ENCODE peak calls at places on chromosomes 2 and 18, in seven cellular contexts. P is A549, B is IMR-90, M is GM12892, V is lower leg skin, O is uterus, T is body of pancreas. H is an unnamed sample.

GRCh38 chr2:238597638-238598528 is 171.2 kb downstream of the ASB1 start:
- DNase-seq in P (no peak), B (no peak), M (no peak), V (peak), O (no peak), T (no peak), H (no peak)

GRCh38 chr2:233838251-233838650 is 16.1 kb downstream of the HJURP start:
- DNase-seq in P (no peak), B (no peak), M (no peak), V (no peak), O (no peak), T (no peak), H (peak)

GRCh38 chr2:108937367-108938017 is 51.5 kb downstream of the EDAR start:
- DNase-seq in P (no peak), B (no peak), M (no peak), V (no peak), O (no peak), T (no peak), H (no peak)

GRCh38 chr2:112310906-112311305 is 35.5 kb downstream of the ZC3H6 start:
- DNase-seq in P (no peak), B (no peak), M (no peak), V (no peak), O (no peak), T (no peak), H (no peak)

GRCh38 chr2:183000846-183001245 is 37.4 kb downstream of the NCKAP1 start:
- DNase-seq in P (no peak), B (no peak), M (no peak), V (no peak), O (no peak), T (no peak), H (no peak)

GRCh38 chr2:174788291-174788929 is 24.1 kb upstream of the CHRNA1 start:
- DNase-seq in P (no peak), B (peak), M (no peak), V (no peak), O (no peak), T (no peak), H (no peak)

GRCh38 chr2:86068098-86069047 is 37.3 kb downstream of the POLR1A start:
- DNase-seq in P (no peak), B (peak), M (no peak), V (peak), O (no peak), T (peak), H (no peak)

GRCh38 chr2:12861344-12861942 is 144.7 kb downstream of the TRIB2 start:
- DNase-seq in P (no peak), B (peak), M (no peak), V (no peak), O (no peak), T (no peak), H (no peak)

GRCh38 chr2:200888719-200889625 is at the start of the genes NIF3L1 and PPIL3:
- DNase-seq in P (peak), B (peak), M (peak), V (peak), O (peak), T (peak), H (peak)
- TF ChIP-seq POLR2A in P (peak), B (peak), M (peak), V (no peak), O (peak), T (peak), H (no peak)

GRCh38 chr2:130797493-130798435 is 39.0 kb upstream of the ARHGEF4 start:
- DNase-seq in P (peak), B (peak), M (peak), V (peak), O (peak), T (peak), H (peak)
- TF ChIP-seq POLR2A in P (peak), B (no peak), M (no peak), V (no peak), O (peak), T (peak), H (no peak)

DNA sequence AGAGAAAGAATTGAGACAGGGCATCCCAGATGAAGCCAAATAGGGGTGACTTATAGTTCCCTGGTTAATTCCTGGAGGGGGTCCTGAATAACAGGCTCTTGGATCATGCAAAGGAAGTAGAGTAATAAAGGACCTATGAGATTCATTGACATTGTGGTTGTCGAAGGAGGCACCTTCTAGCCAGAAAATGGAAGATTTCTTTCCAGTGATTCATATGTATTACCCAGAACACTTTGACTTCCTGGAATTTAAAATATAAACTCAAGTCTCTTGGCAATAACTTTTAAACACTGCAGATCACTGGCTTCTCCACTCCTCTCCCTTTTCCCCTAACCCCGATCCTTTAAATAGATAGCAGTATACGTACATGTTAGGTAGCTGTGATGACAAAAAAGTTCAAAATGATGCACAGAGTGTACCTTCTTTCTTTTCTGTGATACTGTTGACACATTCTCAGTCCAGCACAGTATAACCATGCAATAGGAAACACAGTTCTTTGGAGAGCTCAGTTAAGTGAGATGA is 211.8 kb downstream of the LTBP1 start:
- DNase-seq in P (no peak), B (peak), M (no peak), V (no peak), O (no peak), T (no peak), H (no peak)
- TF ChIP-seq POLR2A in P (no peak), B (peak), M (no peak), V (no peak), O (no peak), T (no peak), H (no peak)

GRCh38 chr2:181311841-181312240 is 145.3 kb upstream of the ITGA4 start:
- DNase-seq in P (no peak), B (no peak), M (no peak), V (no peak), O (no peak), T (no peak), H (no peak)

GRCh38 chr2:181310967-181311366 is 146.2 kb upstream of the ITGA4 start:
- DNase-seq in P (no peak), B (no peak), M (no peak), V (no peak), O (no peak), T (no peak), H (no peak)

GRCh38 chr2:181313845-181314244 is 143.3 kb upstream of the ITGA4 start:
- DNase-seq in P (no peak), B (no peak), M (no peak), V (no peak), O (no peak), T (no peak), H (no peak)

GRCh38 chr2:181309576-181309975 is 147.6 kb upstream of the ITGA4 start:
- DNase-seq in P (no peak), B (no peak), M (no peak), V (no peak), O (no peak), T (no peak), H (no peak)

DNA sequence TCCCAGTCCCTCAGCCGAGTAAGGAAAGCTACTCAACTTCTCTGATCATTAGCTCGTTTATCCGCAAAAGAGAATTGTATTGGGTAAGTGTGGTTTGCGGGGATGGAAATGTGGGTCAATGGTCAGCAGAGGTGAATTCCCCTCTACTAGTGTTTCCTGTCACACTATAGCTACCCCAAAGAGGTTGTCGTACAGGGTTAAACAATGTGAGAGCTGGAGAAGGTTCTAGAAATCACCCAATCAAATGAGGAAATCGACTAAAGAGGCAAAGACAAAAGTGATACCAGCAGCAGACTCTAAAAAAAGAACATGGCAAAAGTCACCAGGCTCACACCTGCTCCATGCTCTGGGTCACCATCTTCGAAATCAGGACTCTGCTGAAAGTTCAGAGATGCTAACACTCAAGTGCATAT is 144.7 kb upstream of the ITGA4 start:
- DNase-seq in P (no peak), B (no peak), M (no peak), V (no peak), O (no peak), T (no peak), H (no peak)
- TF ChIP-seq POLR2A in P (no peak), B (no peak), M (peak), V (no peak), O (no peak), T (no peak), H (no peak)

GRCh38 chr18:3297025-3297984 is 35.4 kb downstream of the MYL12B start:
- DNase-seq in P (peak), B (peak), M (peak), V (peak), O (peak), T (peak), H (peak)
- TF ChIP-seq POLR2A in P (peak), B (no peak), M (peak), V (no peak), O (peak), T (peak), H (no peak)

DNA sequence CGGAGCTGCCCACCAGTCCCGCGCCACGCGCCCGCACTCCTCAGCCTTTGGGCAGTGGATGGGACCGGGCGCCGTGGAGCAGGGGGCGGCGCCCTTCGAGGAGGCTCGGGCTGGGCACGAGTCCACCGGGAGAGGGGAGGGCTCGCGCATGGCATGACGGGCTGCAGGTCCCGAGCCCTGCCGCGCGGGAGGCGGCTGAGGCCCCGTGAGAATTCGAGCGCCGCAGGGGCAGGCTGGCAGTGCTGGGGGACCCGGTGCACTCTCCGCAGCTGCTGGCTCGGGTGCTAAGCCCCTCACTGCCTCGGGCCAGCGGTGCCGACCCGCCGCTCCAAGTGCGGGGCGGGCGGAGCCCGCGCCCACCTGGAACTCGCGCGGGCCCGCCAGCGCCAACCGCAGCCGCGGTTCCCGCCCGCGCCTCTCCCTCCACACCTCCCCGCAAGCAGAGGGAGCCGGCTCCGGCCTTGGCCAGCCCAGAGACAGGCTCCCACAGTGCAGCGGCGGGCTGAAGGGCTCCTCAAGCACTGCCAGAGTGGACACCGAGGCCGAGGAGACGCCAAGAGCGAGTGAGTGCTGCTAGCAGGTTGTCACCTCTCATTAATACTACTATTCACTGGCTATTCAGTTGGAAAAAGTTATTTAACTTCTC is 3.6 kb upstream of the TTC21B start:
- DNase-seq in P (no peak), B (no peak), M (no peak), V (no peak), O (no peak), T (peak), H (no peak)
- TF ChIP-seq POLR2A in P (no peak), B (no peak), M (no peak), V (no peak), O (no peak), T (no peak), H (no peak)

GRCh38 chr2:164841719-164842623 is at the start of gene COBLL1:
- DNase-seq in P (peak), B (peak), M (peak), V (peak), O (peak), T (peak), H (peak)

GRCh38 chr2:164842624-164842966 is 972 bp upstream of the COBLL1 start:
- DNase-seq in P (no peak), B (no peak), M (no peak), V (no peak), O (no peak), T (no peak), H (no peak)

GRCh38 chr2:164839914-164840457 is 1.6 kb downstream of the COBLL1 start:
- DNase-seq in P (no peak), B (peak), M (no peak), V (no peak), O (no peak), T (peak), H (no peak)

GRCh38 chr2:164840930-164841718 is 499 bp downstream of the COBLL1 start:
- DNase-seq in P (peak), B (peak), M (peak), V (peak), O (peak), T (peak), H (peak)

DNA sequence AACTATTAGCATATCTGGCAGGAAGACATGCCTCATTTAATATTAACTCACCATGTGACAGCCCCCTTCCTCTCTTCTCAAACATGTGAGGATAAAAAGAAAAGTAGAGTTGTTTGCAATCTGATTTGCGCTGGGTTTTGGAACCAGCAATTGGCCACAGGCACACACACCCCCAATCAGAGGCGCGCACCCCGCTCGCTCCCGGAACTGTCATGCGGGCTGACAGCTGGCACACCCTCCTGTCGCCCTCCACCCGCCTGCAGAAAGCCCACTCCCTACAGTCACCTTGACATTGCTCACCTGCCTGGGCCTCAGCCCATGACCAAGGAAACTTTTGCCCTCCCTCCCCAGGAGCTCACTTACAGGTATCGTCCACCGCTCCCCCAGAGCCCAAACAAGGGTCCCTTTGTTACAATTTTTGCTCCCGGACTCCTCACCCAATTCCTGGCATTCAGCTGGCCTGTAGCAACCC is 1.1 kb downstream of the COBLL1 start:
- DNase-seq in P (peak), B (no peak), M (no peak), V (peak), O (peak), T (peak), H (peak)
- TF ChIP-seq POLR2A in P (no peak), B (no peak), M (no peak), V (no peak), O (no peak), T (peak), H (peak)

GRCh38 chr18:62842898-62843297 is 127.6 kb downstream of the PHLPP1 start:
- DNase-seq in P (no peak), B (no peak), M (no peak), V (no peak), O (no peak), T (no peak), H (no peak)

GRCh38 chr18:62844850-62845643 is 129.7 kb downstream of the PHLPP1 start:
- DNase-seq in P (no peak), B (no peak), M (no peak), V (no peak), O (no peak), T (no peak), H (no peak)

GRCh38 chr18:62847081-62847480 is 131.7 kb downstream of the PHLPP1 start:
- DNase-seq in P (no peak), B (no peak), M (no peak), V (no peak), O (no peak), T (no peak), H (no peak)

GRCh38 chr18:62848946-62849345 is 133.6 kb downstream of the PHLPP1 start:
- DNase-seq in P (no peak), B (peak), M (no peak), V (no peak), O (no peak), T (no peak), H (no peak)

DNA sequence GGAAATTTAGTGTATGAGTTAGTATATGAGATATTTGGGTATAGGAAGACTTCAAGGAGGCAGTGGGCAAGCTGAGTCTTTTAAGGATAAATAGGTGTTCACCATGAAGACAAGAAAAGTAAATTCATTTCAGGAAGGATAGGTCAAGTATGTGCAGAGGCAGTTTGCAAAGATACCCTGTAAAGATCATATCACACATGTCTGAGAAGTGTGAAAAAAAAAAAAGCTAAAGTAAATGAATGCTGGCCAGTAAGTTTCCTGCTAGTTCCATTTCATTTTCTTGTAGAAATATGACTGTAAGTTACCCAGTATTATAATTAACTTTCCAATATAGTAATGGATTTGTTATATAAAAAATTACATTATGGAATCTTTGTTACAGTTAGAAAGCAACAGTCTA is 131.0 kb downstream of the PHLPP1 start:
- DNase-seq in P (no peak), B (no peak), M (no peak), V (no peak), O (no peak), T (no peak), H (no peak)
- TF ChIP-seq POLR2A in P (no peak), B (no peak), M (no peak), V (no peak), O (no peak), T (no peak), H (no peak)

H was measured in stomach.